ENCODE peak calls at places on chromosome 3, in ten cellular contexts. G, K, Y, S, L, R, B, N, Q and J are unnamed samples.

GRCh38 chr3:133113526-133113925 is 75.3 kb downstream of the TMEM108 start:
- DNase-seq in G (no peak), K (no peak), Y (no peak), S (no peak), L (no peak), R (no peak), B (no peak), N (peak), Q (no peak), J (no peak)

GRCh38 chr3:117788086-117788485 is 1078.5 kb downstream of the TUSC7 start:
- DNase-seq in G (no peak), K (no peak), Y (no peak), S (no peak), L (no peak), R (no peak), B (no peak), N (peak), Q (peak), J (no peak)

GRCh38 chr3:126155280-126155640 is 25.1 kb downstream of the ALDH1L1 start:
- DNase-seq in G (no peak), K (no peak), Y (no peak), S (no peak), L (no peak), R (no peak), B (no peak), N (no peak), Q (peak), J (no peak)

GRCh38 chr3:100316656-100317069 is 17.9 kb upstream of the NIT2 start:
- DNase-seq in G (peak), K (no peak), Y (no peak), S (peak), L (peak), R (peak), B (no peak), N (peak), Q (no peak), J (no peak)

GRCh38 chr3:44981220-44981619 is 5.2 kb downstream of the EXOSC7 start:
- DNase-seq in G (no peak), K (no peak), Y (no peak), S (no peak), L (no peak), R (no peak), B (no peak), N (no peak), Q (no peak), J (no peak)

GRCh38 chr3:61828158-61828874 is 266.9 kb downstream of the PTPRG start:
- DNase-seq in G (no peak), K (no peak), Y (no peak), S (no peak), L (no peak), R (no peak), B (no peak), N (no peak), Q (no peak), J (peak)

GRCh38 chr3:151037746-151038145 is 47.7 kb upstream of the MED12L start:
- DNase-seq in G (no peak), K (no peak), Y (no peak), S (no peak), L (peak), R (peak), B (no peak), N (peak), Q (no peak), J (peak)

GRCh38 chr3:53519047-53519717 is 24.8 kb downstream of the CACNA1D start:
- DNase-seq in G (no peak), K (no peak), Y (no peak), S (no peak), L (no peak), R (no peak), B (no peak), N (no peak), Q (no peak), J (no peak)

GRCh38 chr3:48930590-48930989 is 11.9 kb downstream of the ARIH2 start:
- DNase-seq in G (no peak), K (no peak), Y (no peak), S (no peak), L (no peak), R (no peak), B (no peak), N (no peak), Q (no peak), J (no peak)

GRCh38 chr3:101244212-101244575 is 76.2 kb downstream of the IMPG2 start:
- DNase-seq in G (no peak), K (no peak), Y (no peak), S (no peak), L (no peak), R (no peak), B (no peak), N (no peak), Q (no peak), J (no peak)

GRCh38 chr3:175066617-175067415 is 207.7 kb downstream of the NAALADL2 start:
- DNase-seq in G (no peak), K (no peak), Y (no peak), S (no peak), L (no peak), R (no peak), B (no peak), N (no peak), Q (no peak), J (no peak)

GRCh38 chr3:171225698-171226097 is 199.2 kb upstream of the SLC2A2 start:
- DNase-seq in G (no peak), K (no peak), Y (no peak), S (no peak), L (no peak), R (no peak), B (no peak), N (no peak), Q (no peak), J (no peak)

GRCh38 chr3:128266453-128266852 is 113.2 kb downstream of the EEFSEC start:
- DNase-seq in G (no peak), K (no peak), Y (no peak), S (no peak), L (no peak), R (no peak), B (no peak), N (peak), Q (no peak), J (no peak)

GRCh38 chr3:44554626-44555592 is at the start of gene ZKSCAN7:
- DNase-seq in G (peak), K (peak), Y (peak), S (peak), L (peak), R (peak), B (peak), N (no peak), Q (peak), J (peak)

GRCh38 chr3:172600644-172601065 is 77.4 kb upstream of the TNFSF10 start:
- DNase-seq in G (no peak), K (no peak), Y (no peak), S (no peak), L (no peak), R (no peak), B (no peak), N (no peak), Q (no peak), J (no peak)

GRCh38 chr3:97636465-97636864 is 128.1 kb upstream of the ARL6 start:
- DNase-seq in G (no peak), K (no peak), Y (no peak), S (no peak), L (no peak), R (no peak), B (no peak), N (no peak), Q (no peak), J (no peak)

GRCh38 chr3:40073310-40074007 is 236.0 kb upstream of the EIF1B start:
- DNase-seq in G (no peak), K (no peak), Y (no peak), S (no peak), L (peak), R (no peak), B (no peak), N (peak), Q (no peak), J (no peak)

GRCh38 chr3:49724586-49724985 is 835 bp upstream of the GMPPB start:
- DNase-seq in G (no peak), K (no peak), Y (peak), S (peak), L (peak), R (peak), B (no peak), N (no peak), Q (peak), J (peak)

GRCh38 chr3:168467085-168467714 is 371.5 kb upstream of the GOLIM4 start:
- DNase-seq in G (no peak), K (peak), Y (no peak), S (peak), L (no peak), R (no peak), B (peak), N (peak), Q (no peak), J (peak)

GRCh38 chr3:189316296-189317019 is 144.7 kb downstream of the TPRG1 start:
- DNase-seq in G (no peak), K (no peak), Y (no peak), S (no peak), L (no peak), R (no peak), B (no peak), N (no peak), Q (no peak), J (no peak)

GRCh38 chr3:187361835-187362234 is 6.3 kb upstream of the RTP4 start:
- DNase-seq in G (no peak), K (no peak), Y (no peak), S (peak), L (no peak), R (no peak), B (no peak), N (no peak), Q (no peak), J (no peak)

GRCh38 chr3:9279959-9280358 is 30.5 kb upstream of the SRGAP3 start:
- DNase-seq in G (no peak), K (no peak), Y (no peak), S (no peak), L (no peak), R (no peak), B (no peak), N (peak), Q (no peak), J (no peak)

GRCh38 chr3:79983063-79983561 is 215.3 kb upstream of the ROBO1 start:
- DNase-seq in G (no peak), K (no peak), Y (no peak), S (no peak), L (no peak), R (no peak), B (no peak), N (no peak), Q (no peak), J (no peak)

GRCh38 chr3:126679318-126679751 is 24.4 kb upstream of the TXNRD3 start:
- DNase-seq in G (peak), K (peak), Y (peak), S (peak), L (peak), R (peak), B (peak), N (peak), Q (peak), J (peak)

GRCh38 chr3:165742351-165742750 is 94.9 kb downstream of the BCHE start:
- DNase-seq in G (no peak), K (no peak), Y (no peak), S (no peak), L (no peak), R (no peak), B (peak), N (no peak), Q (no peak), J (no peak)

GRCh38 chr3:177652556-177653290 is 455.4 kb upstream of the TBL1XR1 start:
- DNase-seq in G (no peak), K (no peak), Y (no peak), S (no peak), L (no peak), R (no peak), B (no peak), N (no peak), Q (no peak), J (no peak)